ENCODE peak calls at places on chromosomes 3 and 15, in nine cellular contexts. N, Z, M, P, H, C, G, D and F are unnamed samples.
A peak's percentile ranks its signal among the peaks of the same experiment; 100 is the strongest.

GRCh38 chr3:56862352-56863062 is 60.8 kb upstream of the ARHGEF3 start:
- DNase-seq in M (no peak), N (peak; percentile 33), C (peak; percentile 31), Z (no peak), H (no peak), P (peak; percentile 86), D (peak; percentile 60), G (no peak), F (no peak)

GRCh38 chr15:64284037-64284436 is 71.9 kb downstream of the CSNK1G1 start:
- DNase-seq in M (no peak), N (peak; percentile 53), H (no peak), G (no peak), P (peak; percentile 36), Z (no peak), D (peak; percentile 46), C (no peak), F (no peak)

GRCh38 chr3:39146083-39146501 is 7.3 kb downstream of the CSRNP1 start:
- DNase-seq in P (no peak), C (no peak), Z (no peak), H (no peak), D (no peak), G (peak; percentile 47), M (no peak), N (peak; percentile 48), F (no peak)

GRCh38 chr3:51968175-51968681 is 974 bp upstream of the PCBP4 start:
- DNase-seq in M (peak; percentile 46), C (no peak), Z (no peak), H (no peak), P (peak; percentile 83), N (no peak), G (peak; percentile 49), D (no peak), F (no peak)

GRCh38 chr3:147195896-147196295 is 210.4 kb downstream of the ZIC4 start:
- DNase-seq in H (no peak), P (peak; percentile 1), Z (no peak), G (no peak), N (peak; percentile 19), D (no peak), M (no peak), C (no peak), F (no peak)

GRCh38 chr3:138928727-138929372 is 18.1 kb downstream of the FOXL2 start:
- DNase-seq in G (no peak), D (no peak), H (no peak), M (no peak), Z (no peak), P (no peak), N (no peak), C (no peak), F (no peak)

GRCh38 chr3:108008931-108009635 is 81.7 kb downstream of the CD47 start:
- DNase-seq in C (peak; percentile 34), D (no peak), G (no peak), M (no peak), Z (no peak), P (peak; percentile 80), N (peak; percentile 84), H (no peak), F (no peak)

GRCh38 chr3:115169808-115170207 is 22.7 kb upstream of the ZBTB20 start:
- DNase-seq in C (no peak), P (no peak), M (no peak), D (no peak), H (no peak), G (no peak), Z (no peak), N (peak; percentile 4), F (no peak)

GRCh38 chr3:37308247-37308646 is 133.9 kb upstream of the LRRFIP2 start:
- DNase-seq in N (peak; percentile 34), P (peak; percentile 29), Z (no peak), M (no peak), H (peak; percentile 7), G (no peak), D (peak; percentile 27), C (peak; percentile 11), F (no peak)

GRCh38 chr3:72245183-72245811 is 460.3 kb upstream of the PROK2 start:
- DNase-seq in D (no peak), G (peak; percentile 70), C (no peak), H (no peak), M (peak; percentile 9), N (peak; percentile 51), P (no peak), Z (no peak), F (no peak)

GRCh38 chr3:39809181-39809994 is at the start of gene MYRIP:
- DNase-seq in H (no peak), G (peak; percentile 31), Z (no peak), M (peak; percentile 75), D (peak; percentile 36), N (peak; percentile 1), P (peak; percentile 79), C (peak; percentile 68), F (no peak)

GRCh38 chr15:71349736-71350515 is 234.7 kb downstream of the THSD4 start:
- DNase-seq in G (no peak), N (no peak), Z (no peak), H (no peak), C (no peak), P (no peak), D (no peak), M (no peak), F (no peak)

GRCh38 chr15:44736261-44736765 is at the start of gene TRIM69:
- DNase-seq in G (no peak), C (peak; percentile 23), N (no peak), M (no peak), H (no peak), Z (no peak), D (no peak), P (no peak), F (no peak)

GRCh38 chr3:41095702-41096101 is 103.6 kb upstream of the CTNNB1 start:
- DNase-seq in H (no peak), Z (no peak), G (no peak), C (no peak), P (no peak), N (no peak), M (no peak), D (no peak), F (no peak)

GRCh38 chr3:72411102-72411501 is 437.1 kb downstream of the SHQ1 start:
- DNase-seq in M (no peak), P (no peak), C (no peak), D (no peak), G (no peak), Z (no peak), N (no peak), H (no peak), F (no peak)

GRCh38 chr15:93107646-93108045 is 18.6 kb upstream of the RGMA start:
- DNase-seq in P (no peak), C (no peak), Z (no peak), N (no peak), H (no peak), G (no peak), D (no peak), M (no peak), F (no peak)

DNA sequence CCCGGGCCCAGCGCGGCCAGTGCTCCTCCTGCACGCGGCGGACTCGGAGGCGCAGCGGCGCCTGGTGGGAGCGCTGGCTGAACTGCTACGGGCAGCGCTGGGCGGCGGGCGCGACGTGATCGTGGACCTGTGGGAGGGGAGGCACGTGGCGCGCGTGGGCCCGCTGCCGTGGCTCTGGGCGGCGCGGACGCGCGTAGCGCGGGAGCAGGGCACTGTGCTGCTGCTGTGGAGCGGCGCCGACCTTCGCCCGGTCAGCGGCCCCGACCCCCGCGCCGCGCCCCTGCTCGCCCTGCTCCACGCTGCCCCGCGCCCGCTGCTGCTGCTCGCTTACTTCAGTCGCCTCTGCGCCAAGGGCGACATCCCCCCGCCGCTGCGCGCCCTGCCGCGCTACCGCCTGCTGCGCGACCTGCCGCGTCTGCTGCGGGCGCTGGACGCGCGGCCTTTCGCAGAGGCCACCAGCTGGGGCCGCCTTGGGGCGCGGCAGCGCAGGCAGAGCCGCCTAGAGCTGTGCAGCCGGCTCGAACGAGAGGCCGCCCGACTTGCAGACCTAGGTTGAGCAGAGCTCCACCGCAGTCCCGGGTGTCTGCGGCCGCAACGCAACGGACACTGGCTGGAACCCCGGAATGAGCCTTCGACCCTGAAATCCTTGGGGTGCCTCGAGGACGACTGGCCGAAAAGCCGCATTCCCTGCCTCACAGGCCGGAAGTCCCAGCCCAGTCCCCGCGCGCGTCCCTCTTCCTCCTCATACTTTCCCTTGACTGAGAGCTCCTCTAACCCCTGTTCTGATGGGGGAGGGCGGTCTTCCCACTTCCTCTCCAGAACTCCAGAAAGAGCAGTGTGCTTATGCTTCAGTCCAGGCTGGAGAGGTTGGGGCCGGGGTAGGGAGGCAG is 1.4 kb upstream of the IL17RC start:
- DNase-seq in D (no peak), G (peak; percentile 78), P (peak; percentile 87), Z (no peak), H (no peak), N (peak; percentile 52), C (peak; percentile 50), M (peak; percentile 66), F (peak; percentile 89)
- TF ChIP-seq CTCF in D (no peak), G (peak; percentile 63), P (peak; percentile 25), Z (peak; percentile 47), H (no peak), N (peak; percentile 36), C (peak; percentile 38), M (no peak), F (peak; percentile 60)

GRCh38 chr3:42822828-42823227 is 13.6 kb downstream of the ACKR2 start:
- DNase-seq in C (no peak), Z (no peak), H (no peak), D (peak; percentile 51), N (no peak), P (no peak), M (no peak), G (no peak), F (no peak)

GRCh38 chr3:42820746-42821051 is 11.5 kb downstream of the ACKR2 start:
- DNase-seq in G (no peak), C (no peak), H (no peak), N (no peak), M (no peak), P (no peak), D (no peak), Z (no peak), F (no peak)

GRCh38 chr3:42823351-42823750 is 14.1 kb downstream of the ACKR2 start:
- DNase-seq in N (no peak), Z (no peak), P (no peak), C (no peak), H (no peak), D (peak; percentile 76), G (no peak), M (no peak), F (no peak)

GRCh38 chr3:42815826-42816225 is 6.6 kb downstream of the ACKR2 start:
- DNase-seq in N (no peak), H (no peak), M (no peak), C (no peak), P (no peak), D (no peak), G (no peak), Z (no peak), F (no peak)

GRCh38 chr3:42819351-42819965 is 10.2 kb downstream of the ACKR2 start:
- DNase-seq in P (no peak), H (no peak), D (peak; percentile 58), G (no peak), C (no peak), Z (no peak), M (peak; percentile 48), N (no peak), F (no peak)
- TF ChIP-seq CTCF in P (no peak), H (no peak), D (no peak), G (no peak), C (no peak), Z (no peak), M (peak; percentile 15), N (no peak), F (no peak)

GRCh38 chr15:47409601-47410000 is 307.7 kb upstream of the SEMA6D start:
- DNase-seq in H (no peak), Z (no peak), N (peak; percentile 25), P (no peak), C (no peak), M (no peak), G (no peak), D (no peak), F (no peak)
- TF ChIP-seq CTCF in H (no peak), Z (no peak), N (no peak), P (no peak), C (no peak), M (no peak), G (no peak), D (no peak), F (no peak)

GRCh38 chr3:179768080-179768479 is 115.2 kb downstream of the USP13 start:
- DNase-seq in C (no peak), D (peak; percentile 69), P (peak; percentile 83), H (no peak), G (no peak), Z (no peak), N (peak; percentile 70), M (peak; percentile 63), F (no peak)
- TF ChIP-seq CTCF in C (peak; percentile 37), D (peak; percentile 60), P (peak; percentile 67), H (peak; percentile 27), G (peak; percentile 21), Z (no peak), N (peak; percentile 61), M (no peak), F (peak; percentile 76)